ENCODE peak calls at places on chromosomes 3 and 15, in nine cellular contexts. M is heart right ventricle, G is foreskin fibroblast, Q is lower leg skin, N is fibroblast of lung, A is Peyer's patch, R is cardiac muscle cell, I is nephron progenitor cell, L is RWPE2. H is an unnamed sample.

GRCh38 chr3:18649666-18650363 is 224.7 kb upstream of the SATB1 start:
- DNase-seq in M (no peak), L (no peak), N (no peak), Q (no peak), A (no peak), I (no peak), G (no peak), R (no peak), H (no peak)

GRCh38 chr3:50264389-50264963 is 4.5 kb upstream of the SEMA3B start:
- DNase-seq in Q (peak), A (peak), I (peak), G (peak), L (peak), R (peak), M (peak), N (peak), H (peak)

GRCh38 chr3:48129921-48130320 is 58.3 kb downstream of the CDC25A start:
- DNase-seq in I (no peak), Q (no peak), M (no peak), R (no peak), N (no peak), A (no peak), L (no peak), G (peak), H (peak)

GRCh38 chr15:31372635-31373091 is 46.0 kb downstream of the KLF13 start:
- DNase-seq in R (peak), I (peak), G (peak), L (peak), A (no peak), Q (peak), N (peak), M (peak), H (peak)

GRCh38 chr3:126355777-126356372 is 1.3 kb downstream of the KLF15 start:
- DNase-seq in A (peak), R (peak), M (peak), I (peak), G (peak), L (no peak), N (peak), Q (peak), H (peak)

GRCh38 chr3:158672293-158673176 is at the start of gene LXN:
- DNase-seq in I (peak), L (peak), M (peak), N (peak), R (peak), Q (peak), A (peak), G (peak), H (peak)

GRCh38 chr3:149273096-149273751 is 51.6 kb upstream of the CP start:
- DNase-seq in R (peak), L (no peak), N (peak), M (peak), G (peak), Q (no peak), I (peak), A (no peak), H (peak)

GRCh38 chr3:180947761-180948390 is 35.4 kb downstream of the FXR1 start:
- DNase-seq in M (no peak), G (no peak), L (no peak), N (peak), Q (no peak), R (no peak), I (no peak), A (no peak), H (no peak)

GRCh38 chr3:196203833-196204232 is 7.4 kb downstream of the ZDHHC19 start:
- DNase-seq in M (no peak), A (no peak), G (no peak), N (no peak), L (no peak), R (no peak), Q (no peak), I (no peak), H (no peak)

GRCh38 chr15:63188247-63188936 is 1.0 kb upstream of the RAB8B start:
- DNase-seq in N (no peak), Q (no peak), R (no peak), I (no peak), A (no peak), L (no peak), M (no peak), G (no peak), H (no peak)

GRCh38 chr15:29593629-29594028 is 228.6 kb downstream of the TJP1 start:
- DNase-seq in N (no peak), I (no peak), L (no peak), M (no peak), Q (no peak), R (no peak), A (no peak), G (no peak), H (no peak)

GRCh38 chr3:81439088-81439487 is 322.4 kb downstream of the GBE1 start:
- DNase-seq in G (no peak), L (no peak), A (no peak), Q (no peak), M (no peak), I (no peak), R (no peak), N (no peak), H (no peak)

GRCh38 chr3:128804017-128804816 is 75.2 kb upstream of the ACAD9 start:
- DNase-seq in G (no peak), R (no peak), I (no peak), A (no peak), Q (no peak), L (no peak), N (peak), M (no peak), H (no peak)

DNA sequence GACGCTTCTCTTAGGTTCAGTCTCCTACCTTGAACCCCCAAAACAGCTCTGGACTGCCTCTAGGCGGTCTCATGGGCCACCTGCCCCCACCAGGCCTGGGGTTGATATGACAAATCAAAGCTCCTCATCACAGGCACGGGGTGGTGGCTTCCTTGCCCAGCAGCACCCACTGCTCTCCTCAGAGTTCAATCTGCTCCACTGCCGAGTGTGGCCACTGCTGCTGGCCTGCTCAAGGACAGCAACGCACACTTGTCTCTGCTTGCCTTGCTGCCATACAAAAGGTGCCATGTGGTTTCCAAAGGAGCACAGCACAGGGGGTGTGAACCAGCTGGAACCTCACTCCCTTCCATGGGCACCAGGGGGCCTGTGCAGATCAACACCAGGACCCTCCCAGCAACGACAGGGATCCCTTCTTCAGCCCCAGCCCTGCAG is 10.2 kb downstream of the KBTBD13 start:
- DNase-seq in A (no peak), G (no peak), N (no peak), Q (no peak), I (no peak), M (no peak), L (peak), R (no peak), H (no peak)
- TF ChIP-seq CTCF in A (no peak), G (no peak), N (peak), Q (no peak), I (peak), M (no peak), L (peak), R (no peak), H (peak)

DNA sequence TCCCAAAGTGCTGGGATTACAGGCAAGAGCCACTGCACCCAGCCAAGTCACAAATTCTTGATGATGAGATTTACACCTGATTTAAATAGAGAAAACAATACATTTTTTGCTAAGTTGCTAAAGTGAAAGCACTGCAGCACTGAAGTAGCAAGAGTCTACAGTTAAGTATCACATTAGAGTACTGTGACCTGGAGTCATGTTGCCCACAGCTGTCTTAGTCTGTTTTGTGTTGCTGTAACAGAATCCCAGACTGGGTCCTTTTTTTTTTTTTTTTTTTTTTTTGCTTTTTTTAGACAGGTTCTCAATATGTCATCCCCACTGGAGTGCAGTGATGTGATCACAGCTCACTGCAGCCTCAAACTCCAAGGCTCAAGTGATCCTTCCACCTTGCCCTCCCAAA is 23.2 kb upstream of the GNB4 start:
- DNase-seq in N (no peak), G (no peak), Q (no peak), A (no peak), R (no peak), L (no peak), I (no peak), M (no peak), H (no peak)
- TF ChIP-seq CTCF in N (no peak), G (no peak), Q (no peak), A (no peak), R (no peak), L (no peak), I (no peak), M (no peak), H (no peak)

DNA sequence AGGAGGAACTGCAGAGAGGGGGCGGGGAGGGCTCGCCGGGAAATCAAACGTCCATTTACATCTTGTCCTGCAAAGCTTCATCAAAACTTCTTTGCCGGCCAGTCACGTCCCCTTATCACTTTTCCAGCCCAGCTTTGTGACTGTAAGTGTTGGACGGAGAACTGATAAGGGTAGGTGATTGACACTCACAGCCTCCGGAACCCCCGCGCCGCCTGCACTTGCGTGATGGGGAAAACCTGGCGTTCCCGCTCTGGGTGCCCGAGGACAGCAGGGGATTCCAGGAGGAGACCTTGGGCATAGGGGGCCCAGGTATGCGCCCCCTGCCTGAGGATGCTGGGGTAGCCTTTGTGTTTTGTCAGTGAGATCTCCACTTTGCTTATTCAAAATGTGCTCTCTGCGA is 72.8 kb upstream of the ANKRD34C start:
- DNase-seq in R (peak), N (no peak), G (no peak), A (no peak), Q (no peak), I (peak), M (no peak), L (no peak), H (no peak)
- TF ChIP-seq CTCF in R (peak), N (no peak), G (no peak), A (no peak), Q (no peak), I (peak), M (no peak), L (no peak), H (peak)

DNA sequence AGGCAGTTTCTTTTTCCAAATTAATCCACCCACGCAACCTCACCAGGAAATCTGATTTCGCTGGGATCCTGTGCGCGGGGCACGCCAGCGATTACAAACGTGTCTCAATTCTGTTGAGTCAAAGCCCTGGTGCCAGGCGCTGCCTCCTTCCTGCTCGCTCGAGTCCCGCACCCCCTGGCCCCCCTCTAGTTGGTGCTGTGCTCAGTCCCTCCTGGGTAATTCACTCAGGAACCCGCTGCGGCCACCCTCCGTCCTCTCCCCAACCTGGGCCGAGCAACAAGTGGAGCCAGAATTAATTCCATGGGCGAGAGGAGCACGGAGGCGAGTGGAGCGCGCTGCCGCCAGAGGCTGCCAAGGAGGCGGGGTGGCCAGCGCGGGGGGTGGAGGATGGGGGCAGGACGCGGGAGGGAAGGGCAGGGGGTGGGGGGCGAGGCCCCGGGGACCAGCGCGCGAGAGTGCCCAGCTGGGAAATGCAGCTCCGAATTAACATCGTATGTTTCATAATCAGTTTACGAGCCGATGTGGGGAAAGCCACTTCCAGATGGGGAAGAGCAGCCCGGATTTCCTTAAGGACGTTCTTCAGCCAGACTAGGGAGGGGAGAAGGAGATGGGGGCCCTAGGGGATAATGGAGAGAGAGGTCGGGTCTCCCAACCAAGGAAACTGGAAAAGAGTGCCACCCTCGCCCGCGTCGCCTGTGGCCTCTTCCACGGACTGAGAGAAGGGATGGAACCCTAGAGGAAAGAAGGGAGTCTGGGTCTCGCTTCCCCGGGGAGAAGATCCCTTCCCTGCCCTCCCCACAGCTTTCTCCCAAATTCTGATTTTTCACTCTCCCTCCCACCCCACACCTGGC is 5.8 kb downstream of the WNT5A start:
- DNase-seq in A (no peak), R (peak), I (peak), G (peak), Q (no peak), N (peak), M (no peak), L (no peak), H (peak)
- TF ChIP-seq CTCF in A (no peak), R (no peak), I (no peak), G (no peak), Q (no peak), N (no peak), M (no peak), L (no peak), H (no peak)

DNA sequence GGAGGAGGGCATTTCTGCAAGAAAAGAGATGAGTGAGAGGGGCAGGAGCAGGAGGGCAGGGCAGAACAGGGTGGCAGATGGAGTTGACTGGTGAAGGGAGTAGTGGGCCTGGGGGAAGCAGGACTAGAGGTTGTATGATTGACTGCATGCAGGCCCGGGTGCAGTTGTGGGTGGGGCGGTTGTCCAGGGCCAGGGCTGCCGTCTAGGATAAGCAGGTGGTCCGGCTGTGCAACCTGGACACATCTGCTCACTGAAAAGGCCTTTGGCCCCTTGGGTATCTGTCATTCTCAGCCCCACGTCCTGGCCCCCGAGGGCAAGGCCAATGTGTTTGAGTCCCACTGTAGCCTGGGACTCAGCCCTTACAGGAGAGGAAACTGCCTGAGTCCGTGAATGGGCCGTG is 25.4 kb downstream of the ALS2CL start:
- DNase-seq in Q (peak), I (no peak), N (no peak), G (no peak), R (no peak), M (no peak), A (peak), L (peak), H (no peak)
- TF ChIP-seq CTCF in Q (no peak), I (no peak), N (no peak), G (no peak), R (no peak), M (no peak), A (no peak), L (no peak), H (no peak)

DNA sequence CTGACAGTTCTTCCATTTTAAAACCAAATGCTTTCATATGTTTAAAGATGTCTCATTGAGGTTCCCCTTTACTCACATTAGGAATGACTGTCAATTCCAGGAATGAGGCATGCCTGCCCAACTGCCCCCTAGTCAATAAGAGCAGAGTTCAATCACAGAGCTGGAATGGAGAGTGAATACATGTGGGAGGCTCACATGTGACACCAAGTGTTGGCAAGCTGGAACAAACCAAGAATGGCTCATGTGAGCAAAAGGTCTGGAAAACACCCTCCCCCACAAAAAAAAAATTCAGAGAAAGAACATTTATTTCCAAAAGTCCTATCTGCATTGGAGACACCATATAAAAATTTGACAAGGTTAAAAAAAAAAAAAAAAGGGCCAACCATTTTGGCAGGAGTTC is 3.7 kb downstream of the PBRM1 start:
- DNase-seq in A (no peak), R (peak), L (no peak), I (no peak), N (peak), G (peak), M (peak), Q (no peak), H (peak)
- TF ChIP-seq CTCF in A (no peak), R (peak), L (peak), I (no peak), N (peak), G (no peak), M (no peak), Q (no peak), H (peak)

GRCh38 chr3:5103743-5104142 is 18.3 kb upstream of the ARL8B start:
- DNase-seq in M (no peak), N (no peak), Q (no peak), R (no peak), A (no peak), G (no peak), L (no peak), I (no peak), H (no peak)
- TF ChIP-seq CTCF in M (no peak), N (no peak), Q (no peak), R (no peak), A (no peak), G (no peak), L (no peak), I (no peak), H (no peak)

DNA sequence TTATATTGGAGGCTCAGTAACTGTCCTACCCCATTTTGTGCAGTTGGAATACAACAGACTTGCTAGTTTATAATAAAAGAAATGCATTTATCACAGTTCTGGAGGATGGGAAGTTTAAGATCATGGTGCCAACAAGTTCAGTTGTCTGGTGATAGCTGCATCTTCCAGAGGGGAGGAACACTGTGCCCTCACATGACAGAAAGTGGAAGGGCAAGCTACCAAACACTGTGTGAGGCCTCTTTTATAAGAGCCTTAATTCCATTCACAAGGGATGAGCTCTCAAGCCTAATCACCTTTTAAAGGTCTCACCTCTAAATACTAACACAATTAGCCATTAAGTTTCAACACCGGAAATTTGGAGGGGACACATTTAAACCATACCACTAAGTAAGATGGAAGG is 1073.9 kb downstream of the PLOD2 start:
- DNase-seq in N (no peak), R (no peak), Q (no peak), A (no peak), I (no peak), G (no peak), L (no peak), M (no peak), H (no peak)
- TF ChIP-seq CTCF in N (no peak), R (no peak), Q (no peak), A (no peak), I (no peak), G (no peak), L (no peak), M (no peak), H (no peak)